ENCODE peak calls at places on chromosomes 6 and 20, in eight cellular contexts. O is heart right ventricle, T is upper lobe of left lung, I is CD14-positive monocyte, Q is fibroblast of mammary gland, W is MCF 10A, U is upper lobe of right lung, G is prostate gland. D is an unnamed sample.

GRCh38 chr20:57346477-57346876 is 4.6 kb upstream of the RAE1 start:
- DNase-seq in O (peak; percentile 62), T (peak; percentile 63), I (no peak), Q (peak; percentile 78), W (peak; percentile 75), U (peak; percentile 75), G (peak; percentile 73), D (peak; percentile 64)

GRCh38 chr6:139164001-139164400 is 29.1 kb downstream of the HECA start:
- DNase-seq in O (no peak), T (no peak), I (no peak), Q (no peak), W (no peak), U (no peak), G (no peak), D (no peak)

GRCh38 chr20:4087923-4088322 is 72.6 kb upstream of the RNF24 start:
- DNase-seq in O (no peak), T (no peak), I (no peak), Q (peak; percentile 60), W (no peak), U (no peak), G (no peak), D (peak; percentile 42)

GRCh38 chr20:23343590-23343989 is 7.0 kb upstream of the NXT1 start:
- DNase-seq in O (no peak), T (no peak), I (no peak), Q (no peak), W (no peak), U (no peak), G (no peak), D (no peak)

GRCh38 chr20:6287471-6287870 is 164.6 kb upstream of the FERMT1 start:
- DNase-seq in O (no peak), T (no peak), I (no peak), Q (no peak), W (no peak), U (no peak), G (no peak), D (no peak)

GRCh38 chr20:24765316-24766142 is 183.5 kb upstream of the CST7 start:
- DNase-seq in O (no peak), T (peak; percentile 14), I (peak; percentile 17), Q (no peak), W (no peak), U (peak; percentile 26), G (no peak), D (no peak)

GRCh38 chr6:161660666-161661571 is 387.1 kb upstream of the AGPAT4 start:
- DNase-seq in O (no peak), T (no peak), I (no peak), Q (peak; percentile 9), W (no peak), U (no peak), G (no peak), D (no peak)

GRCh38 chr20:41249371-41249770 is 68.2 kb downstream of the ZHX3 start:
- DNase-seq in O (peak; percentile 65), T (peak; percentile 29), I (no peak), Q (peak; percentile 95), W (peak; percentile 82), U (no peak), G (peak; percentile 29), D (peak; percentile 92)

GRCh38 chr20:50210066-50210619 is 19.5 kb downstream of the CEBPB start:
- DNase-seq in O (no peak), T (no peak), I (no peak), Q (no peak), W (no peak), U (no peak), G (no peak), D (no peak)

GRCh38 chr6:1001655-1002349 is 308.9 kb upstream of the EXOC2 start:
- DNase-seq in O (no peak), T (no peak), I (no peak), Q (no peak), W (no peak), U (no peak), G (no peak), D (no peak)

GRCh38 chr6:3653528-3654070 is 97.9 kb downstream of the PXDC1 start:
- DNase-seq in O (no peak), T (no peak), I (no peak), Q (no peak), W (no peak), U (no peak), G (no peak), D (no peak)

GRCh38 chr6:7087066-7087465 is 20.7 kb upstream of the RREB1 start:
- DNase-seq in O (no peak), T (no peak), I (no peak), Q (peak; percentile 36), W (no peak), U (no peak), G (no peak), D (no peak)

GRCh38 chr6:160861824-160862223 is 129.7 kb upstream of the MAP3K4 start:
- DNase-seq in O (no peak), T (no peak), I (no peak), Q (no peak), W (peak; percentile 5), U (no peak), G (no peak), D (no peak)

GRCh38 chr20:7499201-7499600 is 441.1 kb downstream of the HAO1 start:
- DNase-seq in O (no peak), T (no peak), I (no peak), Q (no peak), W (peak; percentile 10), U (no peak), G (no peak), D (peak; percentile 28)

GRCh38 chr20:33945391-33946079 is 48.2 kb upstream of the RALY start:
- DNase-seq in O (no peak), T (no peak), I (no peak), Q (peak; percentile 91), W (peak; percentile 65), U (no peak), G (no peak), D (peak; percentile 60)

GRCh38 chr20:9147553-9148024 is 78.7 kb downstream of the PLCB4 start:
- DNase-seq in O (no peak), T (no peak), I (no peak), Q (peak; percentile 71), W (peak; percentile 81), U (no peak), G (no peak), D (no peak)

GRCh38 chr20:57902478-57902877 is 192.7 kb upstream of the PMEPA1 start:
- DNase-seq in O (no peak), T (no peak), I (no peak), Q (peak; percentile 28), W (peak; percentile 41), U (no peak), G (no peak), D (peak; percentile 90)

GRCh38 chr20:62815066-62815991 is 1.5 kb upstream of the COL9A3 start:
- DNase-seq in O (no peak), T (no peak), I (no peak), Q (peak; percentile 48), W (peak; percentile 36), U (no peak), G (no peak), D (peak; percentile 91)

GRCh38 chr20:25276533-25277050 is 28.7 kb downstream of the PYGB start:
- DNase-seq in O (no peak), T (no peak), I (peak; percentile 27), Q (no peak), W (no peak), U (peak; percentile 48), G (no peak), D (no peak)

GRCh38 chr6:26205161-26205624 is 118.0 kb downstream of the HFE start:
- DNase-seq in O (peak; percentile 77), T (peak; percentile 84), I (peak; percentile 76), Q (peak; percentile 84), W (peak; percentile 78), U (peak; percentile 86), G (peak; percentile 77), D (peak; percentile 79)

GRCh38 chr6:40341726-40342125 is 245.4 kb downstream of the LRFN2 start:
- DNase-seq in O (no peak), T (no peak), I (no peak), Q (no peak), W (no peak), U (no peak), G (no peak), D (no peak)

GRCh38 chr6:47016236-47016635 is 25.9 kb downstream of the ADGRF1 start:
- DNase-seq in O (no peak), T (no peak), I (no peak), Q (no peak), W (no peak), U (no peak), G (no peak), D (no peak)

DNA sequence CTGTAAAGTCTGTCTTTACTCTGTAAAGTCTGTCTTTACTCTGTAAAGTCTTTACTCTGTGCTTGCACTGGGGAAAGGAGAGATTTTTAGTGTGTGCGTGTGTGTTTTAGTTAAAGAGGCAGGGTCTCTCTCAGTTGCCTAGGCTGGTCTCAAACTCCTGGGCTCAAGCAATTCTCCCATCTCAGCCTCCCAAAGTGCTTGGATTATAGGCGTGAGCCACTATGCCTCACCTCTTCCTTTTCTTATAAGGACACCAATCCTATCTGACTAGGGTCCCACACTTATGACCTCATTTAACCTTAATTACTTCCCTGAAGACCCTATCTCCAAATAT is 93.8 kb downstream of the JPH2 start:
- DNase-seq in O (no peak), T (no peak), I (no peak), Q (no peak), W (no peak), U (no peak), G (no peak), D (no peak)
- TF ChIP-seq CTCF in O (no peak), T (no peak), I (peak; percentile 37), Q (no peak), W (peak; percentile 5), U (no peak), G (no peak), D (peak; percentile 13)

DNA sequence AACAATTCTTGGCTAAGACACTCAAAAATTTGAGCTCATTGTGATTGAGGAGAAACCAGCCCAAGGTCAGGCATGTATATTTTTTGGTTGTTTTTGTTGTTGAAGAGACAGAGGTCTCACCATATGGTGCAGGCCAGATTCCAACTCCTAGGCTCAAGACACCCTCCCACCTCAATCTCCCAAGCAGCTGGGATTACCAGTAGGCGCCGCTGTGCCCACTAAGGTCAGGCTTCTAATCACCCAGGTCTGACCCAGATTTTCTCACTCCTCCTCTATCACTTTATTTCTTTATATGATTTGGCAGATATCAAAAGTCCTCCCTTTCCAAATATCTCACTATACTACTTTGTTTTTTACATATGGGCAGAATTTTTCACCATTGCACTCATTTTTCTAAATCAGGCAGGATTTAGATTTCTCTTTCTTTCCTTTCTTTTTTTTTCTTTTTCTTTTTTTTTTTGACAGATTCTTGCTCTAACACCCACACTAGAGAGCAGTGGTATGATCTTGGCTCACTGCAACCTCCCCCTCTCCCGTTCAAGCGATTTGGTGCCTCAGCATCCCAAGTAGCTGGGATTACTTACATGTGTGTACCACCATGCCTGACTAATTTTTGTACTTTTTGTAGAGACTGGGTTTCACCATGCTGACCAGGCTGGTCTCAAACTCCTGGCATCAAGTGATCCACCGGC is 1.7 kb upstream of the C6orf141 start:
- DNase-seq in O (no peak), T (no peak), I (no peak), Q (no peak), W (no peak), U (no peak), G (no peak), D (no peak)
- TF ChIP-seq CTCF in O (no peak), T (no peak), I (no peak), Q (peak; percentile 6), W (no peak), U (no peak), G (no peak), D (no peak)

GRCh38 chr6:31063906-31064435 is 48.4 kb downstream of the C6orf15 start:
- DNase-seq in O (no peak), T (no peak), I (no peak), Q (no peak), W (no peak), U (no peak), G (no peak), D (no peak)
- TF ChIP-seq CTCF in O (no peak), T (no peak), I (no peak), Q (no peak), W (no peak), U (no peak), G (no peak), D (no peak)

GRCh38 chr20:47784599-47785320 is 521 bp downstream of the SULF2 start:
- DNase-seq in O (peak; percentile 51), T (no peak), I (no peak), Q (peak; percentile 32), W (peak; percentile 44), U (no peak), G (peak; percentile 25), D (peak; percentile 88)
- TF ChIP-seq CTCF in O (no peak), T (no peak), I (no peak), Q (peak; percentile 12), W (no peak), U (no peak), G (no peak), D (no peak)